ENCODE peak calls at places on chromosome 15, in four cellular contexts. G is stimulated activated naive CD8-positive, alpha-beta T cell treated with anti-CD3 and anti-CD28 coated beads, Interleukin-15, Interleukin-2, amounts not matched to agents 100 U/mL and 50 U/mL, for 24 hours; T is D721Med; I is SW480. D is an unnamed sample.

GRCh38 chr15:85550283-85550682 is 169.9 kb downstream of the AKAP13 start:
- DNase-seq in I (no peak), T (no peak), G (no peak), D (no peak)

GRCh38 chr15:37099321-37100108 is 834 bp downstream of the MEIS2 start:
- DNase-seq in T (no peak), I (peak; percentile 32), G (no peak), D (no peak)

GRCh38 chr15:80999623-81000036 is 1.1 kb upstream of the TLNRD1 start:
- DNase-seq in G (peak; percentile 71), I (peak; percentile 87), T (no peak), D (peak; percentile 37)

GRCh38 chr15:60972301-60972700 is 256.8 kb downstream of the RORA start:
- DNase-seq in T (no peak), G (no peak), I (no peak), D (no peak)

GRCh38 chr15:52780172-52780980 is 9.8 kb downstream of the ONECUT1 start:
- DNase-seq in T (no peak), G (peak; percentile 69), I (peak; percentile 39), D (peak; percentile 57)

GRCh38 chr15:64134322-64134829 is 17.2 kb upstream of the SNX22 start:
- DNase-seq in T (no peak), I (no peak), G (no peak), D (no peak)

GRCh38 chr15:62873203-62873602 is 169.3 kb upstream of the TPM1 start:
- DNase-seq in G (no peak), I (no peak), T (no peak), D (no peak)

GRCh38 chr15:91408476-91409076 is 308.5 kb downstream of the SV2B start:
- DNase-seq in G (no peak), I (no peak), T (no peak), D (no peak)

GRCh38 chr15:23869391-23869790 is 182.3 kb upstream of the NDN start:
- DNase-seq in T (no peak), G (no peak), I (no peak), D (no peak)

D was measured in T follicular helper cell.